ENCODE peak calls at places on chromosomes 13 and 19, in six cellular contexts. U is naive thymus-derived CD4-positive, alpha-beta T cell; R is effector memory CD4-positive, alpha-beta T cell; A is brain microvascular endothelial cell; Q is endodermal cell; K is tibial nerve. S is an unnamed sample.

GRCh38 chr13:34863360-34864135 is 78.5 kb upstream of the NBEA start:
- DNase-seq in U (no peak), K (no peak), R (no peak), A (peak), Q (no peak), S (peak)

GRCh38 chr13:44374348-44374712 is 706 bp downstream of the SERP2 start:
- DNase-seq in A (no peak), R (no peak), U (no peak), K (no peak), Q (no peak), S (no peak)

GRCh38 chr19:28966737-28967401 is 246.1 kb downstream of the UQCRFS1 start:
- DNase-seq in A (peak), K (no peak), Q (peak), U (no peak), R (no peak), S (no peak)

GRCh38 chr19:46718157-46718933 is 1.4 kb upstream of the PRKD2 start:
- DNase-seq in K (no peak), A (no peak), Q (peak), R (peak), U (no peak), S (peak)

GRCh38 chr19:11375143-11375948 is 880 bp downstream of the SWSAP1 start:
- DNase-seq in R (peak), Q (peak), K (no peak), U (peak), A (no peak), S (no peak)

GRCh38 chr13:72141845-72142470 is 275.0 kb upstream of the DACH1 start:
- DNase-seq in K (no peak), U (no peak), Q (no peak), A (peak), R (no peak), S (no peak)

GRCh38 chr13:44141213-44141724 is 232.4 kb upstream of the SERP2 start:
- DNase-seq in R (no peak), A (no peak), Q (no peak), K (no peak), U (no peak), S (peak)

GRCh38 chr19:8088752-8089663 is 36.4 kb downstream of the CCL25 start:
- DNase-seq in K (no peak), A (no peak), R (no peak), Q (no peak), U (no peak), S (no peak)

GRCh38 chr19:46384396-46384795 is 29.0 kb downstream of the CCDC8 start:
- DNase-seq in R (no peak), U (no peak), Q (peak), A (no peak), K (no peak), S (no peak)

GRCh38 chr13:66367356-66367755 is 862.8 kb downstream of the PCDH9 start:
- DNase-seq in R (no peak), A (peak), Q (no peak), U (no peak), K (no peak), S (no peak)

GRCh38 chr13:85228692-85229091 is 570.5 kb downstream of the SLITRK6 start:
- DNase-seq in Q (no peak), U (no peak), K (no peak), A (no peak), R (no peak), S (no peak)

GRCh38 chr19:45016388-45017314 is 15.4 kb downstream of the RELB start:
- DNase-seq in A (peak), R (peak), Q (peak), K (peak), U (peak), S (peak)

GRCh38 chr13:91184244-91184926 is 163.1 kb upstream of the MIR17HG start:
- DNase-seq in K (no peak), R (no peak), U (no peak), A (no peak), Q (no peak), S (no peak)

GRCh38 chr19:12952488-12953455 is 4.3 kb downstream of the GADD45GIP1 start:
- DNase-seq in Q (peak), U (no peak), A (peak), R (no peak), K (no peak), S (no peak)

GRCh38 chr19:13859361-13859880 is 17.5 kb upstream of the NANOS3 start:
- DNase-seq in A (peak), K (no peak), R (no peak), U (no peak), Q (no peak), S (no peak)

GRCh38 chr19:36182612-36183454 is 30.6 kb upstream of the COX7A1 start:
- DNase-seq in R (no peak), Q (peak), U (no peak), A (peak), K (no peak), S (peak)

GRCh38 chr19:34960103-34960805 is 3.8 kb downstream of the ZNF792 start:
- DNase-seq in Q (no peak), K (no peak), U (no peak), R (no peak), A (peak), S (no peak)

GRCh38 chr19:45446295-45446694 is 21.5 kb upstream of the FOSB start:
- DNase-seq in Q (no peak), U (no peak), A (no peak), K (no peak), R (no peak), S (no peak)

GRCh38 chr13:32857689-32858088 is 158.5 kb upstream of the KL start:
- DNase-seq in K (no peak), U (no peak), Q (peak), R (no peak), A (no peak), S (no peak)

GRCh38 chr13:65456150-65456912 is 1773.8 kb downstream of the PCDH9 start:
- DNase-seq in K (no peak), U (no peak), A (peak), R (no peak), Q (no peak), S (no peak)

GRCh38 chr13:33973194-33973593 is 155.2 kb downstream of the RFC3 start:
- DNase-seq in K (no peak), Q (no peak), R (no peak), U (no peak), A (no peak), S (no peak)

GRCh38 chr13:112545866-112546265 is 42.1 kb downstream of the TUBGCP3 start:
- DNase-seq in K (no peak), U (no peak), R (no peak), Q (no peak), A (peak), S (peak)

GRCh38 chr19:23665651-23666410 is 21.2 kb downstream of the ZNF675 start:
- DNase-seq in U (no peak), K (no peak), R (no peak), Q (no peak), A (no peak), S (no peak)

GRCh38 chr13:76972430-76972829 is 19.5 kb upstream of the CLN5 start:
- DNase-seq in K (no peak), R (no peak), A (no peak), U (no peak), Q (peak), S (no peak)

GRCh38 chr19:1592023-1592754 is 476 bp downstream of the MBD3 start:
- DNase-seq in Q (peak), A (peak), K (peak), R (peak), U (peak), S (peak)

GRCh38 chr13:109271991-109272454 is 514.4 kb downstream of the IRS2 start:
- DNase-seq in K (no peak), Q (peak), U (no peak), A (peak), R (no peak), S (no peak)

GRCh38 chr19:29645911-29646310 is 19.4 kb upstream of the PLEKHF1 start:
- DNase-seq in U (no peak), R (no peak), K (no peak), Q (no peak), A (peak), S (no peak)

GRCh38 chr19:14405758-14406644 is 13.1 kb downstream of the DDX39A start:
- DNase-seq in U (peak), Q (peak), K (peak), A (peak), R (peak), S (peak)

GRCh38 chr13:50208826-50209335 is 193.6 kb downstream of the KCNRG start:
- DNase-seq in U (no peak), A (peak), K (no peak), Q (peak), R (no peak), S (no peak)

GRCh38 chr19:52789440-52789839 is 2.8 kb upstream of the ZNF600 start:
- DNase-seq in A (no peak), R (no peak), K (no peak), U (no peak), Q (no peak), S (no peak)

DNA sequence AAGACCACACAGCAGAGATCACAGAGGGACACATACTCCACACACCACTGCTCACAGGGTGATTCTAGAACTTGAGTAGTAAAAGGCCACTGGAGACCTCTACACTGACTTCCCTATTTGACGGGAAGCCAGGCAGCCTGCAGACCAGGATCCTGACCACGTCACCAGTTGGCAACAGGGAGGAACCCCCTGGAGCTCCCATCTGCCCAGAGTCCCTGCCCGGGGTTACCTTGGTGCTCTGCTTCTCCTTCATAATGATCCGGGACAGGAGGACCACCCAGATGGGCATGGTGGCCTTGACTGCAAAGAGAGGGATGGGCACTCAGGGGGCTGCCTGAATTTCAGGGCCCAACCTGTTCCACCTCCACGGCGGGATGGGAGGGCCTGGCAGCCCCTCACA is 932 bp downstream of the SLC35E1 start:
- DNase-seq in A (no peak), R (no peak), U (no peak), K (no peak), Q (no peak), S (peak)
- H3K27ac ChIP-seq in A (peak), R (peak), U (peak), K (peak), Q (no peak), S (peak)

GRCh38 chr13:111121421-111121820 is 6.3 kb downstream of the ARHGEF7 start:
- DNase-seq in Q (no peak), A (no peak), U (no peak), R (no peak), K (no peak), S (no peak)

GRCh38 chr13:111120913-111121312 is 5.8 kb downstream of the ARHGEF7 start:
- DNase-seq in A (no peak), R (no peak), U (no peak), Q (no peak), K (no peak), S (no peak)

GRCh38 chr13:111122631-111123030 is 7.5 kb downstream of the ARHGEF7 start:
- DNase-seq in K (no peak), U (no peak), Q (no peak), A (no peak), R (no peak), S (no peak)

GRCh38 chr13:111123221-111123620 is 8.1 kb downstream of the ARHGEF7 start:
- DNase-seq in A (no peak), U (no peak), K (no peak), R (no peak), Q (no peak), S (no peak)

DNA sequence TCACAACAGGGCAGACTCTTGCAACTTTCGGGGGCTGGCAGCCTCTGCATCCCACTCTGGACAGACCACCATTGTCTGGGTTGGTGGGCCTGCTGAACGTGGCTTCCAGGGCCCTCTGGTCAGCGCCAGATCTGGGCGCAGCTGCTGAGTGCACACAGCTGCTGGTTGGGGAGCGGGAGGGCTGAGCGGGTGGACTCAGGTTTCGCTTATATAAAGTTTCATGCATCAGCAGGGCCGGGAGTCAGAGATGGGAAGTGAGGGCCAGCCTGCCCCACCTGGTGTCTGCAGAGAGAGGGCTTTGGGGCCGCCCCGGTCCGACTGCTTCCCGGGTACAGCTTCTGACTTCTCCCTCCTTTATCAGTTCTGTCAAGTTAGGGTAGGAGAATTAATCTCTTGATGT is 6.9 kb downstream of the ARHGEF7 start:
- DNase-seq in K (no peak), R (no peak), A (no peak), Q (no peak), U (no peak), S (no peak)
- H3K27ac ChIP-seq in K (no peak), R (no peak), A (no peak), Q (no peak), U (no peak), S (no peak)

DNA sequence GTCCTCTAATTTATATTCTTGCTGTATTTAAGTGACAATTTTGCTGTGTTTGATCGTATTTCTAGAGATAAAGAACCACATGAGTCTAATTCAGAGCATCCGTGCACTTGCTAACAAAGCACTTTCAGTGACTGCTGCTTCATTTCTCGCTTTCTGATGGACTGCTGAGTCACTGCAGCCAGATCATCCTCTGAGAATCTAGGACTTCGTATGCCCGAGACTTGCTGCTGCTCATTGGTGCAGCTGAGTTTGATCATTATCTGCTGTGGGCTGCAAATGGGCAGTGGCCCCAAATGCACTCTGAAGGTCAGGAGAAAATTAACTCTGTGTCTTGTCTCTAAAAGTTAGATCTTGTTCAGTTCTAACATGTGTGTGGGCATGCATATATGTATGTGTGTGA is 342.5 kb downstream of the MTUS2 start:
- DNase-seq in A (no peak), R (no peak), U (no peak), Q (no peak), K (no peak), S (no peak)
- H3K27ac ChIP-seq in A (no peak), R (no peak), U (no peak), Q (no peak), K (no peak), S (no peak)

GRCh38 chr19:51027126-51027806 is 850 bp upstream of the KLK11 start:
- DNase-seq in A (no peak), U (no peak), R (no peak), Q (no peak), K (no peak), S (no peak)
- H3K27ac ChIP-seq in A (no peak), U (no peak), R (no peak), Q (no peak), K (no peak), S (peak)

GRCh38 chr13:75437582-75438318 is 44.2 kb downstream of the TBC1D4 start:
- DNase-seq in A (peak), R (no peak), Q (no peak), K (no peak), U (no peak), S (no peak)

GRCh38 chr13:75430618-75431209 is 51.3 kb downstream of the TBC1D4 start:
- DNase-seq in R (no peak), K (no peak), A (no peak), U (no peak), Q (no peak), S (no peak)

GRCh38 chr13:75432045-75432444 is 49.9 kb downstream of the TBC1D4 start:
- DNase-seq in R (no peak), U (no peak), Q (no peak), A (no peak), K (no peak), S (no peak)

GRCh38 chr13:75432811-75433244 is 49.1 kb downstream of the TBC1D4 start:
- DNase-seq in K (no peak), R (no peak), A (no peak), Q (no peak), U (no peak), S (no peak)
- H3K27ac ChIP-seq in K (no peak), R (no peak), A (no peak), Q (no peak), U (no peak), S (no peak)

DNA sequence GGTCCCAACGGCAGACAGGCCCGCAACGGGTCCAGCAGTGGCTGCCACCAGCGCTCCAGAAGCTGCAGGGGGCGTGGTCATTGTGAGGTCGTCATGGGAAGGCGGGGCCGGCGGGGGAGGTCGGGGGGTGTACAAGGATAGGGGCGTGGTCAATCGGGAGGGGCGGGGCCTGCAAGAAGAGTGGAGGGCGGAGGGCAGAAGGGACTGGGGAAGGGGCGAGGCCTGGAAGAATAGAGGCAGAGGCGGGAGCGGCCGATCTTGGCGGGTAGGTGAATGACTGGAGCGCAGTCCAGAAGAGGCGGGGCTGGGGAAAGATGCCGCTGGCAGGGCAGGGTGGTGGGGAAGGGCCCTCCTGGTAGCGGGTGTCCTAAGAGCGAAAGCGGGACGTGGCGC is 4.3 kb downstream of the FUZ start:
- DNase-seq in Q (peak), K (peak), U (peak), A (peak), R (peak), S (peak)
- H3K27ac ChIP-seq in Q (no peak), K (peak), U (peak), A (no peak), R (peak), S (peak)

DNA sequence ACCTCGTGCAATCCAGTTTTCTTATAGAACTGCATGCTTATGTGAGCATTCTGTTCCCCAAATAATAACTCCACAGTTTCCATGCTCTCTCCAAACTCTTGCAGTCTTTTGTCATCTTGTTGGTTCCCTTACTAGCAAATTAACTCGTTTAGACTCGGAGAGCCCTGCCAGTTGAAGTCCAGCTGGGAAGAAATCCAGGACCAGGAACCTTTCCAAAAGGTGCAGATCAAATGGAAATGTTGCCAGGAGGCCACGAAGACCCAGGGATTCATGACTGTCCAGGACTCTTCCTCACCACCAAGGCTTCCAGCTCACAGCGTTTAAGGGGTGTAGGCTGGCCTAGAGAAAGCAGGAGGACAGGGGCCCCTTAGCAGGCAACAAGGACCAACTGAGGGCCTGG is 2.1 kb upstream of the TDRD12 start:
- DNase-seq in A (no peak), K (no peak), U (no peak), R (no peak), Q (no peak), S (no peak)
- H3K27ac ChIP-seq in A (no peak), K (no peak), U (no peak), R (no peak), Q (no peak), S (peak)

GRCh38 chr19:40366697-40367561 is 18.4 kb downstream of the PLD3 start:
- DNase-seq in K (no peak), R (no peak), U (no peak), Q (peak), A (peak), S (no peak)
- H3K27ac ChIP-seq in K (peak), R (no peak), U (no peak), Q (peak), A (no peak), S (peak)

DNA sequence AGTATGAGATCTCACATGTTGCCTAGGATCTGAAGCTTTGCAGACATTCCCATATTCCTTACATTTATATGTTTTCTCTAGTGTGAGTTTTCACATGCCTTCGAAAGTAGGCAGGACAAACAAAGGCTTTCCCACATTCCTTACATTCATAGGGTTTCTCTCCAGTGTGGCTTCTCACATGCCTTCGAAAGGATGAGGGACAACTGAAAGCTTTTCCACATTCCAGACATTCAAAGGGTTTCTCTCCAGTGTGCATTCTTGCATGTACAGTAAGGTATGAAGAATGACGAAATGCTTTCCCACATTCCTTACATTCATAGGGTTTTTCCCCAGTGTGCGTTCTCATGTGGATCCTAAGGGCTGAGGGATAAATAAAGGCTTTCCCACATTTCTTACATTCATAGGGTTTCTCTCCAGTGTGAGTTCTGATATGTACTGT is 14.2 kb downstream of the ZNF699 start:
- DNase-seq in R (no peak), U (no peak), Q (no peak), A (no peak), K (no peak), S (no peak)
- H3K27ac ChIP-seq in R (no peak), U (no peak), Q (no peak), A (no peak), K (no peak), S (no peak)

GRCh38 chr13:41457589-41458186 is 338 bp downstream of the RGCC start:
- DNase-seq in K (no peak), U (no peak), A (no peak), Q (peak), R (no peak), S (no peak)
- H3K27ac ChIP-seq in K (peak), U (peak), A (no peak), Q (no peak), R (peak), S (no peak)